ENCODE peak calls at places on chromosomes 1 and 21, in seven cellular contexts. J is mesendoderm, V is heart right ventricle, B is GM12878, R is RWPE2, L is H1, S is testis. I is an unnamed sample.

GRCh38 chr21:42110691-42111469 is 39.8 kb downstream of the UMODL1 start:
- DNase-seq in J (no peak), S (no peak), B (no peak), R (no peak), V (no peak), L (no peak), I (no peak)

GRCh38 chr1:44500181-44501021 is 95.3 kb downstream of the RNF220 start:
- DNase-seq in V (peak; percentile 16), J (peak; percentile 87), L (no peak), B (no peak), R (no peak), S (no peak), I (no peak)

GRCh38 chr1:183467687-183468086 is 4.6 kb upstream of the SMG7 start:
- DNase-seq in V (no peak), L (no peak), S (no peak), R (no peak), B (no peak), J (no peak), I (no peak)

GRCh38 chr21:41691205-41692203 is 75.3 kb downstream of the RIPK4 start:
- DNase-seq in B (no peak), R (no peak), V (no peak), J (peak; percentile 46), L (no peak), S (no peak), I (no peak)

GRCh38 chr1:190353538-190354101 is 124.0 kb downstream of the BRINP3 start:
- DNase-seq in J (no peak), B (no peak), V (no peak), R (no peak), S (no peak), L (no peak), I (no peak)

GRCh38 chr1:62841587-62842169 is 57.7 kb downstream of the ATG4C start:
- DNase-seq in B (peak; percentile 15), L (no peak), R (no peak), J (peak; percentile 58), V (peak; percentile 43), S (no peak), I (no peak)

GRCh38 chr1:12047120-12047876 is 15.8 kb upstream of the TNFRSF8 start:
- DNase-seq in V (no peak), L (no peak), S (no peak), J (no peak), R (no peak), B (peak; percentile 94), I (no peak)

GRCh38 chr1:233113009-233113712 is 162.8 kb downstream of the NTPCR start:
- DNase-seq in R (peak; percentile 83), L (peak; percentile 39), J (peak; percentile 99), V (peak; percentile 70), S (peak; percentile 32), B (peak; percentile 26), I (peak; percentile 82)

GRCh38 chr1:6897138-6897537 is 111.9 kb downstream of the CAMTA1 start:
- DNase-seq in R (no peak), L (no peak), V (no peak), J (no peak), B (no peak), S (no peak), I (no peak)

DNA sequence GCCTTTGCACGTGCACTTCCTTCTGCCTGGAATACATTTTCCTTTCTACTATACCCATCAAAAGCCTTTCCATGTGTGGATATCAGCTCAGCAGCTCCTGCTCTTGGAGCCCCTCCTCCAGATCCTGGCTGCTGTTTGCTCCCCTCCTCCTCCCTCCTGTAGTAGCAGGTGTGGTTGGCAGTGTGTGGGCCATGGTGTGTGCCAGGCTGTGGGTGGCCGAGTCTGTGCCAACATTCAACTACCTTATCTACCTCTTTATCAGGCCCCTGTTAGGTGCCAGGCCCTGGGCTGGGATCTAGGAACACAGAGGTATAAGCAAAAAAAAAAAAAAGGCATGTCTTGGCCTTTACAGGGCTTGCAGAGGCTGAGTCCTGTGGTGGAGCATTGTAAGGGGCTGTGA is 180.6 kb upstream of the JUN start:
- DNase-seq in B (no peak), R (no peak), S (no peak), V (no peak), J (no peak), L (no peak), I (no peak)
- H3K4me1 ChIP-seq in B (peaks cover 27% of the 10 kb centered on the region), R (no peaks in the 10 kb centered on the region), S (no peaks in the 10 kb centered on the region), V (peaks cover 23% of the 10 kb centered on the region), J (no peaks in the 10 kb centered on the region), L (no peaks in the 10 kb centered on the region), I (peaks cover 20% of the 10 kb centered on the region)

DNA sequence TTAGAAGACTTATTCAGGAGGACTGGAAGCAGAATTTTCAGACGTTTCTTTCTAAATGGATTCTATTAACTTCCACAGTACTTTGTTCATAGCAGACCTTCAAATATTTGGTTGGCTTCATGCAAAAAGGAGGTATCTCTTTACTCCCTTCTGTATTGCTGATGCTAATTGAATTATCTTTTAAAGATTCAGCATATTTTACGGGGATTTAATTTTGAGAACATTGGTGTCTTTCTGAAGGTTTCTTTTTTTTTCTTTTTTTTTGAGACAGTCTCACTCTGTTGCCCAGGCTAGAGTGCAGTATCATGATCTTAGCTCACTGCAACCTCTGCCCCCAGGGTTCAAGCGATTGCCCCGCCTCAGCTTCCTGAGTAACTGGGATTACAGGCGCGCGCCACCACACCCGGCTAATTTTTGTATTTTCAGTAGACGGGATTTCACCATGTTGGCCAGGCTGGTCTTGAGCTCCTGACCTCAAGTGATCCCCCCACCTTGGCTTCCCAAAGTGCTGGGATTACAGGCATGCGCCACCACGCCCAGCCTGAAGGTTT is 14.3 kb downstream of the CNST start:
- DNase-seq in R (no peak), V (no peak), S (no peak), L (no peak), J (no peak), B (no peak), I (no peak)
- H3K4me1 ChIP-seq in R (peaks cover 7% of the 10 kb centered on the region), V (peaks cover 78% of the 10 kb centered on the region), S (peaks cover 76% of the 10 kb centered on the region), L (no peaks in the 10 kb centered on the region), J (no peaks in the 10 kb centered on the region), B (peaks cover 24% of the 10 kb centered on the region), I (peaks cover 65% of the 10 kb centered on the region)

GRCh38 chr1:85339089-85339488 is 62.7 kb upstream of the BCL10 start:
- DNase-seq in J (peak; percentile 66), L (no peak), B (no peak), S (no peak), R (no peak), V (no peak), I (no peak)
- H3K4me1 ChIP-seq in J (peaks cover 2% of the 10 kb centered on the region), L (peaks cover 7% of the 10 kb centered on the region), B (peaks cover 3% of the 10 kb centered on the region), S (peaks cover 4% of the 10 kb centered on the region), R (peaks cover 22% of the 10 kb centered on the region), V (peaks cover 28% of the 10 kb centered on the region), I (peaks cover 11% of the 10 kb centered on the region)

GRCh38 chr1:41860771-41861170 is 58.0 kb downstream of the HIVEP3 start:
- DNase-seq in J (no peak), V (no peak), R (no peak), S (no peak), L (no peak), B (no peak), I (no peak)
- H3K4me1 ChIP-seq in J (peaks cover 12% of the 10 kb centered on the region), V (peaks cover 16% of the 10 kb centered on the region), R (peaks cover 36% of the 10 kb centered on the region), S (peaks cover 6% of the 10 kb centered on the region), L (peaks cover 12% of the 10 kb centered on the region), B (peaks cover 9% of the 10 kb centered on the region), I (peaks cover 25% of the 10 kb centered on the region)

GRCh38 chr1:174049514-174049913 is 27.4 kb upstream of the RC3H1 start:
- DNase-seq in S (no peak), J (no peak), L (no peak), B (no peak), V (no peak), R (no peak), I (no peak)

GRCh38 chr1:174040387-174040786 is 18.2 kb upstream of the RC3H1 start:
- DNase-seq in S (no peak), R (no peak), L (no peak), V (no peak), B (no peak), J (no peak), I (no peak)

GRCh38 chr1:174041369-174041768 is 19.2 kb upstream of the RC3H1 start:
- DNase-seq in S (no peak), L (no peak), R (no peak), J (no peak), V (no peak), B (no peak), I (no peak)

GRCh38 chr1:174039069-174039468 is 16.9 kb upstream of the RC3H1 start:
- DNase-seq in B (no peak), J (no peak), V (no peak), R (no peak), S (no peak), L (no peak), I (no peak)

DNA sequence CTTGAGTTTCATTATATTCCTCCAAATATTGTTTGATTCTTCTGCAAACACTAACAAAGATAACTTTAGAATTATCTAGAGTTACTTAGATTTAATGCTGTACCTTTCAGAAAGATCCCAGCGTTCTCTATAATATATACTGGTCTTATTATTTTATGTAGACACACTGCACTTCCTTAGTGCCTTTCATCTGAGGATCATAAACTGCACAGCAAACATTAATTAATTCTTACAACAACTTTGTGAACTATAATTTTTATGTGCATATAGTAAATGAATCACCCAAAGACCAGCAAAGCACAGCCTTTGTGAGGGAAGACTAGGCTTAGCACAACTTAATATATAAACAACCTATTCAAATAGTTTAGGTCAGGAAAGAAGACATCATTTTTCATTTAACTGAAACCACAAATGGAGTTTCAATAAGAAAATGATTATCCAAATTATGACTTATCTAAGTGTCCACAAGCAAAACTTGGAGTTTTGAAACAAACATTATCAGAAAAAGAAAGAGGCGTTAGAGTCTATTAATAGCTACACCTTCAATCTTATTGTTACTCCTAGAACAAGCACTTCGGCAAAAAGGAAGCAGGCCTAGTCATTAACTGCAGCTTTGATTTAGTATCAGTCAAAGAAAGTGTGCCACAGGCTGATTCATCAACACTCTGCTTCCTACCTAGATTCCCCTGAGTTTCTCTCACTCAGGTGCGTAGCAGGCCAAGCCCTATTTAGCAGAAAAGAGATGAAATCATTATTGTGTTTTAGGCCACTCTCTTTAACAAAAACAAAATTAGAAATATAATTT is 22.5 kb upstream of the RC3H1 start:
- DNase-seq in R (no peak), V (no peak), B (no peak), S (no peak), J (no peak), L (no peak), I (no peak)
- H3K4me1 ChIP-seq in R (peaks cover 7% of the 10 kb centered on the region), V (no peaks in the 10 kb centered on the region), B (no peaks in the 10 kb centered on the region), S (no peaks in the 10 kb centered on the region), J (no peaks in the 10 kb centered on the region), L (no peaks in the 10 kb centered on the region), I (no peaks in the 10 kb centered on the region)

DNA sequence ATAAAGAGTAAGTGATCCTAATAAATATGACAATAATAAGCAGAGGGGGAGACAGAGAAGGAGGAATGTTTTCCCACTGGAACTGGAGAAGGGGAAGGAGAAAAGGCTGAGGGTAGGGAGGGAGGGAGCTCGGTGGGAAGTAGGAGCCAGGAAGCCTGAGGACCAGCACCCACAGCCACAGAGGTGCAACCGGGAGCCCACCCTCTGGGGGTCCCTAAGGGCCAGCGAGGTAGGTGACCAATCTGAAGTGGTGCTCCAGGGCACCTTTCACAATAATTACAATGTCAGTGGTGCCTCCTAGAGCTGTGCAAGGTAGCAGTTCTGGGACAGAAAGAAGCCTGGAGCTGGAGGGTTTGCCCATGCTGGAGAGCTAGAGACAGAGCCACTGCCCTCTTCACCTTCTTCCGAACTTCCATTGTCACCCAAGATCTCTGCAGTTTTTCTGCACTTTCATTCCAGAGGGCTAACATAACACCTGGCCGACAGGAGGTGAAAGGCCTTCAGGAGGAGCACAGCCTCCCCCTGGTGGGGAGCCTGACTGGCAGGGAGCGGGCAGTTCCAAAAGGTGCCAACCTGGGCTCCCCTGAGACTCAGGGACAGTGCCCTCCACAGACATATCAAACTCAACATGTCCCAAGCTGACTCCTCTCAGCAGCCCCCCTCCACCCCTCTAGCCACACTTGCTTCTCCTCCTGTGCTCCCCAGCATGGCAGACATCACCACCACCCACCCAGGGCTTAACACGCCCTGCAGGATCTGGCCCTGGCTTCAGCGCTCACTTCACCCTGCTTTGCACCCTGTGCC is 4.0 kb upstream of the AHCYL1 start:
- DNase-seq in L (no peak), S (no peak), R (no peak), J (peak; percentile 68), V (no peak), B (no peak), I (peak; percentile 60)
- H3K4me1 ChIP-seq in L (peaks cover 2% of the 10 kb centered on the region), S (peaks cover 2% of the 10 kb centered on the region), R (peaks cover 24% of the 10 kb centered on the region), J (peaks cover 2% of the 10 kb centered on the region), V (peaks cover 47% of the 10 kb centered on the region), B (peaks cover 4% of the 10 kb centered on the region), I (peaks cover 42% of the 10 kb centered on the region)

GRCh38 chr1:229127301-229127700 is 143.6 kb upstream of the RAB4A start:
- DNase-seq in L (no peak), B (no peak), V (no peak), S (no peak), J (no peak), R (no peak), I (no peak)
- H3K4me1 ChIP-seq in L (no peaks in the 10 kb centered on the region), B (peaks cover 3% of the 10 kb centered on the region), V (peaks cover 3% of the 10 kb centered on the region), S (no peaks in the 10 kb centered on the region), J (peaks cover 4% of the 10 kb centered on the region), R (no peaks in the 10 kb centered on the region), I (peaks cover 26% of the 10 kb centered on the region)

I was measured in lower lobe of right lung.